ENCODE peak calls at places on chromosomes 7 and 10, in six cellular contexts. N is A549, U is K562, L is endothelial cell of umbilical vein, D is HepG2, X is GM12878. Y is an unnamed sample.

GRCh38 chr7:47819054-47819920 is 129.0 kb downstream of the PKD1L1 start:
- DNase-seq in U (peak; percentile 54), D (peak; percentile 70), L (peak; percentile 71), N (peak; percentile 72), X (peak; percentile 15), Y (peak; percentile 72)

GRCh38 chr7:158109364-158110033 is 478.1 kb downstream of the PTPRN2 start:
- DNase-seq in N (no peak), L (no peak), X (no peak), U (no peak), D (no peak), Y (peak; percentile 26)

GRCh38 chr10:107865691-107866090 is 701.2 kb upstream of the SORCS1 start:
- DNase-seq in L (no peak), D (no peak), X (no peak), U (no peak), N (no peak), Y (peak; percentile 21)

GRCh38 chr10:110413903-110414562 is 83.7 kb upstream of the DUSP5 start:
- DNase-seq in D (no peak), N (no peak), X (no peak), U (no peak), L (no peak), Y (peak; percentile 71)

GRCh38 chr10:43258032-43258921 is 8.6 kb downstream of the RASGEF1A start:
- DNase-seq in U (no peak), X (no peak), N (no peak), L (no peak), D (no peak), Y (no peak)

GRCh38 chr7:107228291-107228690 is 59.5 kb downstream of the HBP1 start:
- DNase-seq in L (no peak), N (no peak), U (no peak), D (no peak), X (no peak), Y (no peak)

GRCh38 chr7:144812379-144813283 is 23.2 kb downstream of the TPK1 start:
- DNase-seq in N (no peak), X (no peak), D (no peak), L (no peak), U (no peak), Y (no peak)

GRCh38 chr10:178208-178607 is 43.0 kb downstream of the ZMYND11 start:
- DNase-seq in X (no peak), D (peak; percentile 14), N (peak; percentile 30), U (no peak), L (peak; percentile 66), Y (peak; percentile 52)

GRCh38 chr7:122743211-122743610 is 40.5 kb upstream of the RNF148 start:
- DNase-seq in N (no peak), D (no peak), U (no peak), X (no peak), L (peak; percentile 21), Y (no peak)

GRCh38 chr7:99201027-99201426 is 6.9 kb downstream of the KPNA7 start:
- DNase-seq in X (no peak), N (peak; percentile 53), L (no peak), U (no peak), D (no peak), Y (no peak)

GRCh38 chr10:71860243-71861029 is 9.4 kb upstream of the PSAP start:
- DNase-seq in D (peak; percentile 85), U (peak; percentile 93), X (no peak), L (peak; percentile 98), N (peak; percentile 95), Y (peak; percentile 99)

GRCh38 chr7:80412842-80413241 is 99.0 kb downstream of the GNAT3 start:
- DNase-seq in L (no peak), X (no peak), U (no peak), N (no peak), D (no peak), Y (no peak)

GRCh38 chr10:72687035-72687434 is 4.9 kb upstream of the MCU start:
- DNase-seq in N (peak; percentile 34), U (no peak), D (no peak), X (no peak), L (no peak), Y (no peak)

DNA sequence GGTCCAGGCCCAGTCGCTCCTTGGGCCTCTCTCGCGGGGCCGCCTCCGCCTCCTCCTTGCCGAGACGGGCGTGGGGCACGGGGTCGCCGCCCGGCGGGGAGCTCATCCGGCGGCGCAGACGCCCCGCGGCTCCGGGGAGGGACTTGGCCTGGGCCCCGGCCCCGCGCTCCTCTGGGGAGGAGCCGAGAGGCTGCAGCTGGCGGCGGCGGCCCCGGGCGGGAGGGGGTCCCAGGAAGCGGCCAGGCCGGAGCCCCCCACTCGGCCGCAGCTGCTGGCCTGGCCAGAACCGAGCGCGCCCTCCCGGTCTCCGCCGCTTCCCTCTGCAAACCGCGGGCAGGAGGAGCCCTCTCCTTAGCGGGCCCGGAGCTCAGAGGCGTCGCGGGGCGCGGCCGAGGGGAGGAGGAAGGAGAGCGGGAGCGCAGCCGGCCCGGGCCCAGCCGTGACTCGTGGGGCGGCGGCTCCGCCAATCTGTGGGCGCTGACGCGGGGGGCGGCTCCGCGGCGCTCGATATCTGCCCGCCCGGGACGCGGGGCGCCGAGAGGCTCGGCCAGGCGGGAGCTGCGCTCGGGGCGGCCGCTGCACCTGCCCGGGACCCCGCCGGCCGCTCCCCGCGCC is at the start of gene FAM20C:
- DNase-seq in N (peak; percentile 91), L (peak; percentile 75), U (peak; percentile 67), X (no peak), D (no peak), Y (peak; percentile 79)
- H3K4me3 ChIP-seq in N (peak within 1 kb of the TSS; percentile 97), L (peak within 1 kb of the TSS; percentile 61), U (no peak within 1 kb of the TSS), X (no peak within 1 kb of the TSS), D (peak within 1 kb of the TSS; percentile 79), Y (peak within 1 kb of the TSS; percentile 34)

DNA sequence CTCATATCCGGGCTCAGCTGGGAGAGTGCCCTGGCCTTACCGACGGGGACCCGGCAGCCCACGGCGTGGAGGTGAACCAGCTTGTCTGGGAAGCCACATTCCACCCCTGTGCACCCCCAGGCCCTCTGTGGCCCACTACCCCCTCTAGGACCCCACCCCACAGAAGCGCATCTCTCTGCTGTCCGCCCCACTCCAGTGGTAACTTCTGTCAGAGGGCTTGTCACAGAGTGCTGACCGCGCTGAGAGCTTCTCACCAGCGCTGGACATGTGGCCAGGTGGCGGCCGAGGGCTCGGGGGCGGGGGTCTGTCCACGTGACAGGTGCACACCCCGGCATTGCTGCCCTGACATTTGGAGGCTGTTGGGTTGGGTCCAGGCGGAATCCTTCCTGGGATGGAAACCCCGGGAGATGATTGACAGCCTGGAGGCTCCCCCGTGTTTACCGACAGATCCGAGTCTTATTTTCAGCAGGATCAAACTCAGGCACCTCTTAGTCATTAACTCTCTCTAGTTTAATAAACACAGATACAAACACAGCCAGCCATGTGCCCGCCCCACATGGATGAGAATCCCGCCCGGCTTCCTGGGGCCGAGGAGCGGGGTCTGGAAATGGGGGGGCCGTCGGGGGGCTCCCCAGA is 5.1 kb downstream of the ELFN1 start:
- DNase-seq in N (no peak), L (no peak), D (no peak), U (no peak), X (no peak), Y (no peak)
- TF ChIP-seq MYC in N (no peak), L (no peak), D (no peak), U (no peak), X (no peak), Y (no peak)

GRCh38 chr7:27143022-27143949 is at the start of gene HOXA5:
- DNase-seq in N (peak; percentile 95), D (peak; percentile 90), U (no peak), L (peak; percentile 97), X (no peak), Y (no peak)

GRCh38 chr7:27145884-27146401 is 1.6 kb downstream of the HOXA6 start:
- DNase-seq in L (no peak), N (no peak), D (no peak), U (no peak), X (no peak), Y (no peak)

GRCh38 chr7:27145167-27145883 is 1.8 kb upstream of the HOXA5 start:
- DNase-seq in U (no peak), L (no peak), D (no peak), N (no peak), X (no peak), Y (no peak)

GRCh38 chr7:27143950-27144798 is 693 bp upstream of the HOXA5 start:
- DNase-seq in D (no peak), L (no peak), U (no peak), X (no peak), N (no peak), Y (no peak)

GRCh38 chr7:27144799-27145166 is 1.3 kb upstream of the HOXA5 start:
- DNase-seq in L (no peak), U (no peak), X (no peak), D (no peak), N (no peak), Y (no peak)
- H3K4me3 ChIP-seq in L (peak overlapping the region; percentile 23), U (no peak overlapping the region), X (no peak overlapping the region), D (no peak overlapping the region), N (no peak overlapping the region), Y (no peak overlapping the region)

GRCh38 chr7:50352282-50352681 is 47.8 kb downstream of the IKZF1 start:
- DNase-seq in L (no peak), N (no peak), U (no peak), X (peak; percentile 86), D (no peak), Y (no peak)

GRCh38 chr7:50356212-50356944 is 51.9 kb downstream of the IKZF1 start:
- DNase-seq in D (no peak), L (no peak), U (peak; percentile 70), N (no peak), X (no peak), Y (peak; percentile 99)

GRCh38 chr7:50353201-50353600 is 48.7 kb downstream of the IKZF1 start:
- DNase-seq in L (no peak), U (no peak), D (no peak), X (no peak), N (no peak), Y (no peak)

GRCh38 chr7:50355817-50356178 is 51.3 kb downstream of the IKZF1 start:
- DNase-seq in U (peak; percentile 84), X (no peak), N (no peak), L (no peak), D (no peak), Y (peak; percentile 49)

DNA sequence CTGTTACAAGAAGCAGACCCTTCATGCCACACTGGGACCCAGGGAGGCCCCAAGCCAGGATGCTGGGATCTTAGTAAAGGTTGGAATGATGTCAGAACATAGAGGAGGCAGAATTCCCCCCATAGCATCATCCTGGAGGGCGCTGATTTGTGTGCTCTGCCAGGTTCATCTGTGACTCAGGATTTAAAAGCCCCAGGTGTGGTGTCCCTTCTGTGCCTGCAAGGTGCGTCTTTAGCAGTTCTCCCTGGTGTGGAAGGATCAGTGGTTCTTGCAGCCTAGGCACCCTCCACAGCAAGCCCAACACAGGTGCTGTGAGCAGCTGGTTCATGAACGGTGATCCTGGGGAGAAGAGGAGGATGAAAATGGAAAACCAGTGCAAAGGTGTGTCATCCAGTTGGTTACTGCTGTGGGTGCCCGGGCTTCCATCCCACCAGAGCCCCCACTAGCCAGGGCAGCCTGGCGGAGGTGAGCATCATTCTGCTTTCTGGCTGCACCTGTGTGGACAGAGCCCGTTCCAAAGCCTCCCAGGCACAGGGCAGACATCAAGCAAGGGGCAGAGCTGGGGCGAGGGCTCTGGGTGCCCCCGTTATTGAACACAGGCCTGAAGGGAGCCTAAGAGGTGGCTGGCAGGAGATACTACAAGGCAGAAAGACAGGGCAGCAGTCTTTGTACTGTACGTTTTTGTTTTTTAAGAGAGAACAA is 49.5 kb downstream of the IKZF1 start:
- DNase-seq in U (no peak), D (no peak), X (no peak), N (no peak), L (no peak), Y (no peak)
- TF ChIP-seq MYC in U (no peak), D (no peak), X (no peak), N (no peak), L (no peak), Y (no peak)

GRCh38 chr10:73806176-73806950 is 5.0 kb downstream of the NDST2 start:
- DNase-seq in L (no peak), X (no peak), N (no peak), U (no peak), D (no peak), Y (no peak)
- H3K4me3 ChIP-seq in L (no peak overlapping the region), X (no peak overlapping the region), N (no peak overlapping the region), U (no peak overlapping the region), D (no peak overlapping the region), Y (no peak overlapping the region)

Y was measured in NB4.